ENCODE peak calls at places on chromosomes 6 and 20, in six cellular contexts. L is kidney, H is MM.1S, K is mammary epithelial cell, C is trophoblast cell, P is mesendoderm. T is an unnamed sample.

GRCh38 chr6:136249336-136249735 is 775 bp downstream of the MTFR2 start:
- DNase-seq in L (no peak), H (no peak), K (peak; percentile 46), C (no peak), P (no peak), T (no peak)

GRCh38 chr6:3538536-3538935 is 81.7 kb upstream of the SLC22A23 start:
- DNase-seq in L (no peak), H (no peak), K (no peak), C (no peak), P (no peak), T (no peak)

GRCh38 chr6:48199502-48199901 is 88.5 kb upstream of the PTCHD4 start:
- DNase-seq in L (no peak), H (no peak), K (no peak), C (no peak), P (no peak), T (no peak)

GRCh38 chr6:28922004-28922840 is 1.6 kb downstream of the TRIM27 start:
- DNase-seq in L (no peak), H (peak; percentile 30), K (peak; percentile 82), C (peak; percentile 25), P (peak; percentile 68), T (peak; percentile 64)

GRCh38 chr20:51541189-51542032 is 1.1 kb downstream of the NFATC2 start:
- DNase-seq in L (peak; percentile 89), H (peak; percentile 85), K (no peak), C (no peak), P (peak; percentile 81), T (peak; percentile 82)

GRCh38 chr6:165636015-165636414 is 27.0 kb downstream of the PDE10A start:
- DNase-seq in L (no peak), H (no peak), K (no peak), C (no peak), P (peak; percentile 48), T (no peak)

GRCh38 chr6:114364295-114364694 is 21.5 kb upstream of the HS3ST5 start:
- DNase-seq in L (no peak), H (no peak), K (no peak), C (peak; percentile 23), P (peak; percentile 92), T (no peak)

GRCh38 chr6:161232001-161232400 is 41.9 kb downstream of the AGPAT4 start:
- DNase-seq in L (no peak), H (no peak), K (no peak), C (no peak), P (no peak), T (no peak)

GRCh38 chr6:95917034-95917433 is 98.7 kb upstream of the FUT9 start:
- DNase-seq in L (no peak), H (no peak), K (no peak), C (no peak), P (peak; percentile 1), T (no peak)

GRCh38 chr6:125392682-125393081 is 90.9 kb upstream of the HDDC2 start:
- DNase-seq in L (no peak), H (peak; percentile 46), K (no peak), C (no peak), P (no peak), T (no peak)

GRCh38 chr6:14835122-14835521 is 410.7 kb upstream of the JARID2 start:
- DNase-seq in L (no peak), H (no peak), K (no peak), C (no peak), P (no peak), T (no peak)

GRCh38 chr20:37314617-37315292 is 25.3 kb downstream of the MANBAL start:
- DNase-seq in L (peak; percentile 89), H (no peak), K (no peak), C (no peak), P (peak; percentile 95), T (no peak)
- H3K27ac ChIP-seq in L (peak overlapping the region; percentile 82), H (no peak overlapping the region), K (peak overlapping the region; percentile 75), C (peak overlapping the region; percentile 98), P (peak overlapping the region; percentile 76), T (peak overlapping the region; percentile 23)

GRCh38 chr20:46696791-46697279 is 7.6 kb upstream of the TP53RK start:
- DNase-seq in L (no peak), H (peak; percentile 26), K (no peak), C (no peak), P (no peak), T (no peak)
- H3K9ac ChIP-seq in L (no peak overlapping the region), H (peak overlapping the region; percentile 31), K (no peak overlapping the region), C (no peak overlapping the region), P (no peak overlapping the region), T (no peak overlapping the region)

GRCh38 chr6:11218077-11218392 is 14.4 kb downstream of the NEDD9 start:
- DNase-seq in L (no peak), H (no peak), K (no peak), C (no peak), P (no peak), T (no peak)
- H3K4me3 ChIP-seq in L (no peak overlapping the region), H (no peak overlapping the region), K (no peak overlapping the region), C (no peak overlapping the region), P (no peak overlapping the region), T (no peak overlapping the region)

GRCh38 chr6:116373940-116374339 is 3.2 kb downstream of the DSE start:
- DNase-seq in L (no peak), H (no peak), K (peak; percentile 89), C (no peak), P (no peak), T (no peak)
- H3K27ac ChIP-seq in L (no peak overlapping the region), H (no peak overlapping the region), K (peak overlapping the region; percentile 96), C (no peak overlapping the region), P (no peak overlapping the region), T (no peak overlapping the region)

DNA sequence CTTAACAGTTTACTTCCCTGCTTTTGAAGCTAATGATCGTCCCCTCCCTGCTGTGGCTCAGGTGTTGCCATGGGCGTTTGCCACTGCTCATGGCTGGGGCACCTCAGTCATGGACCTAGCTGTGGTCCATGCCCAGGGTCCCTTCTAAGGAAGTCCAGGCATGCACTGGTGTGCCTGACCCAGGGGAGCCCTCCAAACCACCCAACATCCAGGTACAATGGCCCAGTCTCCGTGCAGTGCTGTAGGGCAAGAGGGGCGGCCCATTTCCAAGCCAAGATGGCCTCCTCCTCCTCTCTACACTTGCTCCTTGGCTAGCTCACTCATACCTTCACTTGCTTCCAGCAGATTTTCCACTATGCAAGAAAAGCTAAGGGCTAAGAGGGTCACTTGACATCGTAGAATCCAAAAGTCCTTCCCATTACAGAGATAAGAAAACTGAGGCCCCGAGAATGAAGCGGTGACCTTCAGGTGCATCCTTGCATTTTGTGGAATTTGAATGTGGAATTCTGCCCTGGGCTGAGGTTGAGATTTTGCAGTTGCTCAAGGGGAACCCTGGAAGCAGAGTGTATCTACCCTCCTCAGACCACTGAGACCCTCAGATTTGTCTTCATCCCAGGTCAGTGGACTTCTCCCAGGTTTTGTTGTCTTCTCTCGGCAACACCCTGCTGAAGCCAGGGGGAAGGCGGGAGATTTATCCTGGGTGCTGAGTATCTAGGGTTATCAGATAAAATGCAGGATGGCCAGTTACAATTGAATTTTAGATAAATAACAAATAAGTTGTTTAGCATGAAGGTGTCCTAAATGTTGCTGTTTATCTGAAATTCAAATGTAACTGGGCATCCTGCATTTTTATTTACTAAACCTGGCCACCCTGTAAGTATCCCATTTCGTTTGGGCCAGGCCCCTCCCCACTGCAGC is 42.7 kb downstream of the FGD2 start:
- DNase-seq in L (no peak), H (no peak), K (no peak), C (no peak), P (no peak), T (no peak)
- H3K9ac ChIP-seq in L (no peak overlapping the region), H (peak overlapping the region; percentile 19), K (no peak overlapping the region), C (no peak overlapping the region), P (no peak overlapping the region), T (no peak overlapping the region)

DNA sequence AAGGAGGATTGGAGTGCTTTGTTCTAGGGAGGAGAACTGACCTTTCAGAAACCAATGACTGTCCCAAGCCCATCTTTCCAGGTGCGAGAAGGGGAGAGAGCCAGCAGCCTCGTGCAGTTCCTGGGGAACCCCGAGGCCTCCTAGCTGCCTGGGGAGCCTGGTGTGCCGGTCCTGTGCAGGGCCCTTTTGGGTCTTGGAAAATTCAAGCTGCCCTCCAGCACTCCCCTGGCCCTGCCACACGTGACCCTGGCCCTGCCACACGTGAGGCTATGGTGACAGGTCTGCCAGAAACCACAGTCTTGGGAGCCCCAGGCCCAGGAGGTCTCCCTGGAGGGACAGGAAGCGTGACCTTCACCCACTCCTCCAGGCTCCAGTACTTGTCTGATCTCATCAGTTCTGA is 15.7 kb downstream of the IP6K3 start:
- DNase-seq in L (no peak), H (no peak), K (no peak), C (no peak), P (no peak), T (no peak)
- H3K4me3 ChIP-seq in L (no peak overlapping the region), H (no peak overlapping the region), K (no peak overlapping the region), C (no peak overlapping the region), P (no peak overlapping the region), T (no peak overlapping the region)

GRCh38 chr6:30748301-30748769 is 4.0 kb upstream of the IER3 start:
- DNase-seq in L (no peak), H (no peak), K (peak; percentile 81), C (no peak), P (no peak), T (peak; percentile 72)
- H3K27ac ChIP-seq in L (peak overlapping the region; percentile 86), H (no peak overlapping the region), K (peak overlapping the region; percentile 97), C (no peak overlapping the region), P (no peak overlapping the region), T (peak overlapping the region; percentile 78)

GRCh38 chr6:155117266-155117665 is 122.2 kb downstream of the TIAM2 start:
- DNase-seq in L (no peak), H (no peak), K (no peak), C (peak; percentile 67), P (no peak), T (no peak)
- H3K9ac ChIP-seq in L (no peak overlapping the region), H (no peak overlapping the region), K (no peak overlapping the region), C (no peak overlapping the region), P (no peak overlapping the region), T (no peak overlapping the region)

GRCh38 chr6:155186052-155186658 is 77.7 kb upstream of the CLDN20 start:
- DNase-seq in L (no peak), H (no peak), K (peak; percentile 60), C (no peak), P (peak; percentile 26), T (no peak)

GRCh38 chr6:155188707-155189496 is 74.9 kb upstream of the CLDN20 start:
- DNase-seq in L (no peak), H (no peak), K (peak; percentile 93), C (no peak), P (no peak), T (no peak)

GRCh38 chr6:155187096-155187495 is 76.7 kb upstream of the CLDN20 start:
- DNase-seq in L (no peak), H (no peak), K (no peak), C (no peak), P (no peak), T (no peak)

GRCh38 chr6:155190667-155191066 is 73.1 kb upstream of the CLDN20 start:
- DNase-seq in L (no peak), H (no peak), K (no peak), C (no peak), P (no peak), T (no peak)

GRCh38 chr6:155187994-155188706 is 75.7 kb upstream of the CLDN20 start:
- DNase-seq in L (no peak), H (no peak), K (peak; percentile 68), C (no peak), P (no peak), T (no peak)
- H3K4me3 ChIP-seq in L (no peak overlapping the region), H (no peak overlapping the region), K (no peak overlapping the region), C (no peak overlapping the region), P (no peak overlapping the region), T (no peak overlapping the region)

T was measured in colonic mucosa.